ENCODE peak calls at places on chromosomes 16 and 17, in six cellular contexts. X is esophagus squamous epithelium, M is AG04450, N is mucosa of descending colon, Z is keratinocyte, H is ovary. P is an unnamed sample.

GRCh38 chr17:79263191-79263590 is 188.6 kb downstream of the ENGASE start:
- DNase-seq in X (no peak), M (no peak), N (no peak), Z (no peak), H (no peak), P (no peak)

GRCh38 chr16:54937673-54938350 is 7.1 kb downstream of the IRX5 start:
- DNase-seq in X (no peak), M (no peak), N (no peak), Z (no peak), H (no peak), P (no peak)

GRCh38 chr16:12459401-12459791 is 344.3 kb downstream of the CPPED1 start:
- DNase-seq in X (no peak), M (no peak), N (peak), Z (no peak), H (no peak), P (peak)

GRCh38 chr17:13306310-13306962 is 288.6 kb upstream of the ELAC2 start:
- DNase-seq in X (no peak), M (peak), N (peak), Z (no peak), H (no peak), P (no peak)

GRCh38 chr17:55825213-55825612 is 74.4 kb downstream of the PCTP start:
- DNase-seq in X (no peak), M (no peak), N (no peak), Z (no peak), H (no peak), P (no peak)

GRCh38 chr16:64679976-64680375 is 441.9 kb downstream of the CDH11 start:
- DNase-seq in X (no peak), M (no peak), N (no peak), Z (no peak), H (no peak), P (no peak)

GRCh38 chr16:88810868-88811599 is 694 bp downstream of the APRT start:
- DNase-seq in X (no peak), M (peak), N (peak), Z (no peak), H (peak), P (no peak)

GRCh38 chr16:30844671-30845449 is 49.0 kb downstream of the BCL7C start:
- DNase-seq in X (peak), M (peak), N (peak), Z (peak), H (peak), P (peak)

GRCh38 chr17:61284174-61284573 is 115.5 kb upstream of the TBX2 start:
- DNase-seq in X (no peak), M (no peak), N (no peak), Z (no peak), H (no peak), P (no peak)

GRCh38 chr16:29994613-29995329 is 646 bp downstream of the HIRIP3 start:
- DNase-seq in X (no peak), M (no peak), N (peak), Z (peak), H (no peak), P (no peak)

GRCh38 chr17:50037321-50038107 is 18.4 kb upstream of the ITGA3 start:
- DNase-seq in X (no peak), M (no peak), N (peak), Z (peak), H (peak), P (no peak)

GRCh38 chr16:59971264-59971663 is 1237.1 kb upstream of the GOT2 start:
- DNase-seq in X (no peak), M (no peak), N (no peak), Z (no peak), H (no peak), P (no peak)

GRCh38 chr16:29806641-29807425 is 504 bp downstream of the MAZ start:
- DNase-seq in X (no peak), M (no peak), N (peak), Z (no peak), H (peak), P (no peak)

GRCh38 chr16:4111748-4112696 is 4.2 kb downstream of the ADCY9 start:
- DNase-seq in X (no peak), M (no peak), N (peak), Z (no peak), H (no peak), P (no peak)

GRCh38 chr17:13212861-13213260 is 195.0 kb upstream of the ELAC2 start:
- DNase-seq in X (no peak), M (no peak), N (no peak), Z (no peak), H (no peak), P (no peak)

GRCh38 chr17:15947976-15948752 is 3.2 kb downstream of the ADORA2B start:
- DNase-seq in X (no peak), M (no peak), N (peak), Z (no peak), H (no peak), P (no peak)

GRCh38 chr16:2948807-2949704 is 15.0 kb upstream of the KREMEN2 start:
- DNase-seq in X (no peak), M (no peak), N (no peak), Z (no peak), H (no peak), P (no peak)

GRCh38 chr16:58513874-58514273 is 1.4 kb upstream of the SETD6 start:
- DNase-seq in X (no peak), M (no peak), N (no peak), Z (no peak), H (no peak), P (no peak)

GRCh38 chr16:66930189-66930588 is 4.0 kb downstream of the CIAO2B start:
- DNase-seq in X (no peak), M (no peak), N (no peak), Z (no peak), H (no peak), P (no peak)

GRCh38 chr17:50931003-50931878 is 65.1 kb upstream of the TOB1 start:
- DNase-seq in X (no peak), M (peak), N (peak), Z (no peak), H (peak), P (peak)

GRCh38 chr16:24973771-24974461 is 41.3 kb downstream of the ARHGAP17 start:
- DNase-seq in X (no peak), M (no peak), N (no peak), Z (no peak), H (no peak), P (no peak)

GRCh38 chr17:46092996-46093395 is 93.9 kb downstream of the STH start:
- DNase-seq in X (no peak), M (no peak), N (no peak), Z (no peak), H (no peak), P (no peak)

GRCh38 chr17:49612721-49613120 is 37.0 kb downstream of the NXPH3 start:
- DNase-seq in X (no peak), M (no peak), N (no peak), Z (no peak), H (no peak), P (no peak)

GRCh38 chr17:78173025-78173715 is 4.8 kb downstream of the SYNGR2 start:
- DNase-seq in X (no peak), M (no peak), N (peak), Z (no peak), H (no peak), P (peak)

GRCh38 chr17:78174870-78175642 is 6.7 kb downstream of the SYNGR2 start:
- DNase-seq in X (no peak), M (no peak), N (peak), Z (no peak), H (peak), P (no peak)

GRCh38 chr17:78172284-78173024 is 4.1 kb downstream of the SYNGR2 start:
- DNase-seq in X (no peak), M (no peak), N (peak), Z (no peak), H (peak), P (no peak)

GRCh38 chr17:78175643-78175981 is 7.2 kb downstream of the SYNGR2 start:
- DNase-seq in X (no peak), M (no peak), N (no peak), Z (no peak), H (no peak), P (no peak)

GRCh38 chr17:78174332-78174869 is 6.0 kb downstream of the SYNGR2 start:
- DNase-seq in X (no peak), M (no peak), N (peak), Z (no peak), H (peak), P (no peak)
- H3K4me3 ChIP-seq in X (no peak), M (no peak), N (no peak), Z (no peak), H (no peak), P (no peak)

DNA sequence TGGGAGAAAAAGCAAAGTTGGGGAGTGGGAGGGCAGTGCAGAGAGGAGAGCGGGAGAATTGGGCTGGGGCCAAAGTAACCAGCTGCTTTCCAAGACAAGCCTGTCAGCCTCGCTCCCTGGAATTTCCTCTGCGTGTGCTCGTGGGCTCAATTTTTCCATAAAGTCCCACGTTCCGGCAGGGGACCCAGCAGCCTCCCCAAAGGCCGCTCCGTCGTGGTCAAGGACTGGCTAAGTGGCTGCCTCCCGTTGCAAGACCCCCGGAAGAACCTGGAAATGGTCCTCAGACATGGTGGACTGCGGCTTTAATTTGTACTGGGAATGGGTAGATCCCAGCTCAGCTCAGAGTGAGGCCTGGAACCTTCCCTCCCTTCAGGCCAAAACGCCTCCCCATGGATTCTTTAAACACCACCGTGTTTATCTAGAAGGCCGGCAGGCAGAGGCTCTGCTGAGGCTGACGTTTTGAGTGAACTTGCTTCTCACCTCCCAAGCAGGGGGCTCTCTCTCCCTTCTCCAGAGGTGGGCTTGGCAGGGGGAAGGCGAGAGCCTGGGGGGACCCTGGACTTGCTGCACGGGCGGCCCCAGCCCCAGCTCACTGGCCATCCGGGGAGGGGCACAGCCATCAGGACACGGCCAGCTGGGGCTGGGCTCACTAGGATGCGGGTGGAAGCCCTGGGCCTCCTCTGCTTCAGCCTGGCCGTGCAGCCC is 190.0 kb downstream of the C16orf95 start:
- DNase-seq in X (no peak), M (no peak), N (peak), Z (no peak), H (peak), P (no peak)
- TF ChIP-seq CTCF in X (no peak), M (no peak), N (no peak), Z (no peak), H (no peak), P (no peak)

GRCh38 chr17:54760836-54761235 is 139.8 kb upstream of the TOM1L1 start:
- DNase-seq in X (no peak), M (no peak), N (no peak), Z (no peak), H (no peak), P (no peak)
- H3K4me3 ChIP-seq in X (no peak), M (no peak), N (no peak), Z (no peak), H (no peak), P (no peak)

GRCh38 chr17:298791-299450 is 53.7 kb downstream of the RPH3AL start:
- DNase-seq in X (no peak), M (no peak), N (no peak), Z (no peak), H (peak), P (no peak)
- TF ChIP-seq CTCF in X (no peak), M (no peak), N (no peak), Z (no peak), H (no peak), P (no peak)

GRCh38 chr17:28553000-28553505 is 629 bp upstream of the UNC119 start:
- DNase-seq in X (no peak), M (no peak), N (no peak), Z (no peak), H (no peak), P (no peak)
- H3K4me3 ChIP-seq in X (no peak), M (no peak), N (no peak), Z (no peak), H (no peak), P (no peak)

DNA sequence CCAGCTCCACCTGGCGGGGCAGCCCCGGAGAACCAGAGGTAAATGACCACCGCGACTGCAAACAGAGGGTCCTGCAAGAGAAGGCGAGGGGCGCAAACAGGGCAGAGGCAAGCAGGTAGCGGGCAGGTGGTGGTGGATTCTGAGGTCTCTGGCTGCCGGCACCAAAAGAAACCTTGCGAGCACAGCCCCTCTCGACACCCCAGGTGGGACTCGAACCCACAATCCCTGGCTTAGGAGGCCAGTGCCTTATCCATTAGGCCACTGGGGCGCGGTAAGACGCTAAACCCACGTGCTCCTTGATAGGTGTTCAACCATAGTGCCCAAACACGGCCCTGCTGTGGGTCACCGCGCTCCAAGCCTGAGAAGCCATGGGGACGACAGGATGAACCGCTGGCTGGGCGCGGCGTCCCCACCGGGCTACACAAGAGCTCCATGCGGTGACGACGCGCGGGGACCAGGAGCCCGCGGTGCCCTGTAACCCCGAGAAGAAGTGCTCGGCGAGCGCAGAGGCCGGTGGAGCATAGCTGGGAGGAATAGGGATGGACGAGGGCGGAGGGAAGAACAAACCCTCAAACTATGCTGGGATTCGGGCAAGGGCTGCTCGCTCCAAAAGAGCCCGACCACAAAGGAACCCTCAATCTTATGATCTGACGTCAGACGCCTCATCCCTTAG is 12.4 kb downstream of the ATP5PD start:
- DNase-seq in X (no peak), M (peak), N (peak), Z (no peak), H (peak), P (peak)
- TF ChIP-seq CTCF in X (no peak), M (no peak), N (no peak), Z (no peak), H (peak), P (peak)

DNA sequence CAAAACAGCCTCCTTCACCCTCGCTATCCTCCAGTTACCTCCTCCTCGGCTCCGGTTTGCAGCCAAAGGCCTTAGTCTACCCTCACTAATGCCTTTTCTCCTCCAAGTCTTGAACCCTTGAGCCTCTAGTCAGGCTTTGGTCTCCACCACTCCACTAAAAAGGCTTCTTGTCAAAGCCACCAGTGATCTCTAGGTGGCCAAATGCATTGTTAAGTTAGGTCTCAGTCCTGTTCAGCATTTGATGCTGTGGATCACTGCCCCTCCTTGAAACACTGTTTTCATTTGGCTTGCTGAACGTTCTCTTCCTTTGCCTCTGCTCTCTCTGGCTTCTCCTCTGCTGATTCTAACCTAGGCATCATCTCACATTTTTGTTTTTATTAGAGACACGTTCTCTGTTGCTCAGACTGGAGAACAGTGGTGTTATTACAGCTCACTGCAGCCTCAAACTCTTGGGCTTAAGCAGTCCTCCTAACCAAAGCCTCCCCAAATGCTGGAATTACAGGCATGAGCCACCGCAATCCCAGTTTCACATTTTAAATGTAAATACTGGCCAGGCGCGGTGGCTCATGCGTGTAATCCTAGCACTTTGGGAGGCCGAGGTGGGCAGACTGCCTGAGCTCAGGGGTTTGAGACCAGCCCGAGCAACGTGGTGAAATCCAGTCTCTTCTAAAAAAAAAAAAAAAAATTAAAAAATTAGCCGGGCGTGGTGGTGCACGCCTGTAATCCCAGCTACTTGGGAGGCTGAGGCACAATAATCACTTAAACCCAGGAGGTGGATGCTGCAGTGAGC is 1.1 kb downstream of the SGF29 start:
- DNase-seq in X (no peak), M (no peak), N (no peak), Z (no peak), H (peak), P (no peak)
- H3K4me3 ChIP-seq in X (peak), M (peak), N (no peak), Z (peak), H (peak), P (peak)

GRCh38 chr17:81394831-81395599 is at the start of gene BAHCC1:
- DNase-seq in X (peak), M (peak), N (peak), Z (peak), H (peak), P (peak)
- TF ChIP-seq CTCF in X (no peak), M (no peak), N (no peak), Z (no peak), H (no peak), P (no peak)

DNA sequence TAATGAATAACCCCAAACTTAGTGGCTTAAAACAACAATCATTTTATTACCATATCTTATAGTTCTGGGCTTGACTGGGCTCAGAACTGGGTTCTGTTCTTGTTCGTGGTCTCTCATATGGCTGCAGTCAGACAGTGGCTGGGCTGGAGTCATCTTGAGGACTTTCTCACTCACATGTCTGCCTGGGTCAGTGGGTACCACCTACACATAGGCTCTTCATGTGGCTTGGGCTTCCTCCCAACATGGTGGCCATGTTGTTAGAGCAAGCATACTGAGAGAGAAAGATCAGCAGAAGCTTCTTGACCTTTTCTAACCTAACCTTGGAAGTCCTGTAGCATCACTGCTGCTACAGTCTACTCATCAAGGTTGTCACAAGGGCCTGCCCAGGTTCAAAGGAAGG is 158.6 kb upstream of the SDK2 start:
- DNase-seq in X (no peak), M (no peak), N (no peak), Z (no peak), H (no peak), P (no peak)
- H3K4me3 ChIP-seq in X (no peak), M (no peak), N (no peak), Z (no peak), H (no peak), P (no peak)